ENCODE peak calls at places on chromosomes 13 and 19, in nine cellular contexts. D, S, J, O, L, E, I, B and Y are unnamed samples.

GRCh38 chr13:110923086-110923485 is 8.2 kb upstream of the ANKRD10 start:
- DNase-seq in D (no peak), S (no peak), J (no peak), O (no peak), L (no peak), E (no peak), I (no peak), B (no peak), Y (no peak)

GRCh38 chr19:11448923-11449554 is 13.6 kb downstream of the PRKCSH start:
- DNase-seq in D (no peak), S (no peak), J (no peak), O (no peak), L (no peak), E (no peak), I (no peak), B (no peak), Y (no peak)

GRCh38 chr13:33083054-33083453 is 66.8 kb downstream of the KL start:
- DNase-seq in D (no peak), S (no peak), J (no peak), O (no peak), L (no peak), E (no peak), I (no peak), B (no peak), Y (no peak)

GRCh38 chr19:18646535-18647370 is 9.9 kb downstream of the KLHL26 start:
- DNase-seq in D (no peak), S (no peak), J (no peak), O (no peak), L (no peak), E (no peak), I (peak), B (no peak), Y (no peak)

GRCh38 chr19:41265376-41266153 is 1.4 kb downstream of the HNRNPUL1 start:
- DNase-seq in D (peak), S (no peak), J (peak), O (no peak), L (peak), E (no peak), I (peak), B (peak), Y (no peak)

GRCh38 chr13:50085063-50085462 is 69.8 kb downstream of the KCNRG start:
- DNase-seq in D (peak), S (no peak), J (peak), O (no peak), L (peak), E (no peak), I (no peak), B (no peak), Y (no peak)

GRCh38 chr13:35448465-35448864 is 28.0 kb downstream of the MAB21L1 start:
- DNase-seq in D (no peak), S (no peak), J (no peak), O (no peak), L (no peak), E (no peak), I (no peak), B (no peak), Y (no peak)

GRCh38 chr13:101152184-101152583 is 264.1 kb downstream of the NALCN start:
- DNase-seq in D (no peak), S (no peak), J (no peak), O (no peak), L (no peak), E (no peak), I (peak), B (no peak), Y (no peak)

GRCh38 chr19:30516111-30516510 is 143.9 kb downstream of the ZNF536 start:
- DNase-seq in D (no peak), S (no peak), J (no peak), O (no peak), L (no peak), E (no peak), I (no peak), B (no peak), Y (no peak)

GRCh38 chr13:29674532-29674931 is 79.0 kb upstream of the SLC7A1 start:
- DNase-seq in D (no peak), S (no peak), J (no peak), O (no peak), L (no peak), E (no peak), I (no peak), B (no peak), Y (no peak)

GRCh38 chr19:615619-616018 is 17.7 kb downstream of the POLRMT start:
- DNase-seq in D (peak), S (no peak), J (no peak), O (no peak), L (no peak), E (no peak), I (peak), B (no peak), Y (no peak)

GRCh38 chr13:51202477-51203046 is 19.6 kb upstream of the FAM124A start:
- DNase-seq in D (no peak), S (no peak), J (no peak), O (no peak), L (no peak), E (no peak), I (no peak), B (no peak), Y (no peak)

GRCh38 chr13:85241045-85241444 is 558.2 kb downstream of the SLITRK6 start:
- DNase-seq in D (peak), S (no peak), J (peak), O (no peak), L (no peak), E (no peak), I (peak), B (no peak), Y (no peak)

GRCh38 chr19:14248578-14249011 is 42.6 kb upstream of the ADGRL1 start:
- DNase-seq in D (peak), S (peak), J (peak), O (peak), L (peak), E (no peak), I (peak), B (no peak), Y (peak)

GRCh38 chr13:58547419-58547818 is 915.9 kb downstream of the PCDH17 start:
- DNase-seq in D (no peak), S (no peak), J (no peak), O (no peak), L (no peak), E (no peak), I (no peak), B (no peak), Y (no peak)

GRCh38 chr19:17329768-17330545 is 4.7 kb downstream of the ANO8 start:
- DNase-seq in D (no peak), S (no peak), J (no peak), O (no peak), L (no peak), E (no peak), I (no peak), B (no peak), Y (no peak)

GRCh38 chr19:55487884-55488687 is at the start of gene SSC5D:
- DNase-seq in D (peak), S (peak), J (peak), O (peak), L (peak), E (no peak), I (no peak), B (no peak), Y (no peak)

GRCh38 chr19:18478545-18479311 is 40.8 kb upstream of the ISYNA1 start:
- DNase-seq in D (peak), S (peak), J (peak), O (peak), L (no peak), E (peak), I (peak), B (peak), Y (no peak)

GRCh38 chr13:23469901-23470525 is 36.5 kb upstream of the SACS start:
- DNase-seq in D (peak), S (no peak), J (no peak), O (no peak), L (peak), E (peak), I (no peak), B (no peak), Y (no peak)

GRCh38 chr13:59519776-59520175 is 644.0 kb downstream of the DIAPH3 start:
- DNase-seq in D (peak), S (no peak), J (no peak), O (no peak), L (no peak), E (no peak), I (no peak), B (no peak), Y (no peak)

GRCh38 chr13:48636550-48636949 is 17.2 kb upstream of the CYSLTR2 start:
- DNase-seq in D (peak), S (no peak), J (peak), O (no peak), L (no peak), E (no peak), I (no peak), B (no peak), Y (no peak)

GRCh38 chr13:24865158-24865557 is 101.2 kb downstream of the RNF17 start:
- DNase-seq in D (peak), S (no peak), J (peak), O (no peak), L (no peak), E (no peak), I (no peak), B (no peak), Y (no peak)

GRCh38 chr13:26967119-26968038 is 204.2 kb downstream of the USP12 start:
- DNase-seq in D (no peak), S (no peak), J (peak), O (peak), L (no peak), E (no peak), I (no peak), B (no peak), Y (no peak)

GRCh38 chr19:17266975-17267788 is at the start of gene BABAM1:
- DNase-seq in D (peak), S (peak), J (peak), O (peak), L (peak), E (peak), I (peak), B (peak), Y (peak)

GRCh38 chr19:4507150-4507452 is 11.2 kb downstream of the PLIN4 start:
- DNase-seq in D (no peak), S (no peak), J (no peak), O (peak), L (no peak), E (no peak), I (no peak), B (no peak), Y (no peak)

GRCh38 chr13:23748109-23748508 is 141.1 kb downstream of the MIPEP start:
- DNase-seq in D (no peak), S (no peak), J (no peak), O (no peak), L (no peak), E (no peak), I (no peak), B (no peak), Y (no peak)

GRCh38 chr19:28710278-28710677 is 502.7 kb downstream of the UQCRFS1 start:
- DNase-seq in D (peak), S (no peak), J (peak), O (no peak), L (peak), E (no peak), I (no peak), B (no peak), Y (peak)

GRCh38 chr19:3335431-3336350 is 30.7 kb upstream of the NFIC start:
- DNase-seq in D (no peak), S (peak), J (peak), O (peak), L (no peak), E (no peak), I (peak), B (peak), Y (no peak)

GRCh38 chr19:19463348-19464117 is 51.8 kb downstream of the TSSK6 start:
- DNase-seq in D (peak), S (no peak), J (peak), O (peak), L (no peak), E (no peak), I (peak), B (no peak), Y (no peak)

GRCh38 chr13:21638319-21639282 is 32.3 kb upstream of the FGF9 start:
- DNase-seq in D (peak), S (no peak), J (peak), O (no peak), L (no peak), E (no peak), I (peak), B (no peak), Y (peak)

GRCh38 chr19:46862504-46862835 is 1.7 kb downstream of the ARHGAP35 start:
- DNase-seq in D (no peak), S (no peak), J (no peak), O (no peak), L (no peak), E (no peak), I (no peak), B (no peak), Y (no peak)
- H3K4me3 ChIP-seq in D (peak), S (peak), J (peak), O (peak), L (peak), E (peak), I (peak), B (peak), Y (peak)

GRCh38 chr19:48398329-48399235 is 5.1 kb downstream of the GRIN2D start:
- DNase-seq in D (peak), S (no peak), J (peak), O (peak), L (peak), E (no peak), I (peak), B (peak), Y (peak)
- H3K4me3 ChIP-seq in D (peak), S (no peak), J (peak), O (peak), L (peak), E (peak), I (peak), B (peak), Y (peak)

GRCh38 chr19:10291554-10292205 is 1.9 kb downstream of the ICAM5 start:
- DNase-seq in D (no peak), S (no peak), J (no peak), O (no peak), L (no peak), E (no peak), I (no peak), B (no peak), Y (no peak)

GRCh38 chr19:10290876-10291553 is 1.3 kb downstream of the ICAM5 start:
- DNase-seq in D (peak), S (peak), J (peak), O (peak), L (peak), E (no peak), I (peak), B (peak), Y (no peak)

GRCh38 chr19:10292789-10293636 is 3.3 kb downstream of the ICAM5 start:
- DNase-seq in D (no peak), S (peak), J (no peak), O (peak), L (peak), E (no peak), I (peak), B (no peak), Y (no peak)

GRCh38 chr19:10293637-10294367 is 4.0 kb downstream of the ICAM5 start:
- DNase-seq in D (no peak), S (no peak), J (no peak), O (no peak), L (peak), E (no peak), I (no peak), B (no peak), Y (no peak)

GRCh38 chr19:10292206-10292788 is 2.5 kb downstream of the ICAM5 start:
- DNase-seq in D (peak), S (peak), J (peak), O (peak), L (peak), E (no peak), I (peak), B (peak), Y (peak)
- H3K4me3 ChIP-seq in D (peak), S (peak), J (peak), O (peak), L (peak), E (peak), I (peak), B (peak), Y (peak)

GRCh38 chr19:45094158-45094557 is 1.2 kb downstream of the PPP1R37 start:
- DNase-seq in D (no peak), S (no peak), J (no peak), O (no peak), L (no peak), E (no peak), I (no peak), B (no peak), Y (no peak)
- H3K4me3 ChIP-seq in D (peak), S (peak), J (peak), O (peak), L (peak), E (peak), I (peak), B (peak), Y (peak)

GRCh38 chr19:12478234-12478941 is 6.2 kb downstream of the ZNF709 start:
- DNase-seq in D (no peak), S (no peak), J (no peak), O (no peak), L (no peak), E (no peak), I (peak), B (no peak), Y (no peak)

GRCh38 chr19:12482505-12482886 is 2.1 kb downstream of the ZNF709 start:
- DNase-seq in D (no peak), S (no peak), J (no peak), O (no peak), L (no peak), E (no peak), I (no peak), B (no peak), Y (no peak)

GRCh38 chr19:12484011-12484370 is 625 bp downstream of the ZNF709 start:
- DNase-seq in D (peak), S (no peak), J (peak), O (no peak), L (no peak), E (no peak), I (no peak), B (no peak), Y (no peak)

GRCh38 chr19:12484371-12485322 is at the start of gene ZNF709:
- DNase-seq in D (peak), S (peak), J (peak), O (peak), L (peak), E (peak), I (peak), B (peak), Y (peak)

DNA sequence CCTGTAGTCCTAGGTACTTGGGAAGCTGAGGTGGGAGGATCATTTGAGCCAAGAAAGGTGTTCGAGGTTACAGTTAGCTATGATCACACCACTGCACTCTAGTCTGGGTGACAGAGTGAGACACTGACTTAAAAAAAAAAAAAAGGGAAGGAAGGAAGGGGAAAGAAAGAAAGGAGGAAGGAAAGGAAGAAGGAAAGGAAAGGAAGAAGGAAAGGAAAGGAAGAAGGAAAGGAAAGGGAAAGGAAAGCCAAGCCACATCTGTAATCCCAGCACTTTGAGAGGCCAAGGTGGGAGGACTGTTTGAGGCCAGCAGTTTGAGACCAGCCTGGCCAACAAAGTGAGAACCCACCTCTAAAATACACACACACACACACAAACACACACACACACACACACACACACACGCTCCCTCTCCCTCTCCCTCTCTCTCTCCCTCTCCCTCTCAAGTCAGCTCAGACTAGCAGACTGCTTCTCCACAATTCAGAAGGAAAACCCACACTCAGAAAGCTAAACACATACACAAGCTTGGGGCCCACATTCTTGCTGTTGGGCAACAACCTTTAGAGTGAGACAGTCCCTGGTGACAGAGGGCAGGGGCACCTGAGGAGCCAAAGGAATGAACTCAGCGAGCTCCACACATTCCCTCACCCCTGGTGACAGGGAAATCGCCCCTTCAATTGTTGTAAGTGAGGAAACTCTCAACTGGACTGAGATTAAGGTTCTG is 2.7 kb downstream of the ZNF709 start:
- DNase-seq in D (peak), S (no peak), J (no peak), O (no peak), L (no peak), E (no peak), I (no peak), B (no peak), Y (no peak)
- H3K4me3 ChIP-seq in D (no peak), S (no peak), J (no peak), O (no peak), L (no peak), E (no peak), I (no peak), B (no peak), Y (no peak)

GRCh38 chr13:105663182-105663581 is 872.3 kb downstream of the EFNB2 start:
- DNase-seq in D (no peak), S (no peak), J (no peak), O (no peak), L (no peak), E (no peak), I (no peak), B (no peak), Y (no peak)
- H3K4me3 ChIP-seq in D (no peak), S (no peak), J (no peak), O (no peak), L (no peak), E (no peak), I (no peak), B (no peak), Y (no peak)

GRCh38 chr19:58033741-58034475 is at the start of gene ZSCAN1:
- DNase-seq in D (peak), S (peak), J (peak), O (peak), L (peak), E (no peak), I (peak), B (peak), Y (no peak)

GRCh38 chr19:58037927-58038687 is 4.3 kb downstream of the ZSCAN1 start:
- DNase-seq in D (no peak), S (peak), J (no peak), O (no peak), L (peak), E (no peak), I (peak), B (no peak), Y (no peak)

GRCh38 chr19:58038688-58039204 is 4.9 kb downstream of the ZSCAN1 start:
- DNase-seq in D (no peak), S (peak), J (no peak), O (no peak), L (peak), E (no peak), I (no peak), B (no peak), Y (no peak)

GRCh38 chr19:58035863-58036262 is 2.0 kb downstream of the ZSCAN1 start:
- DNase-seq in D (no peak), S (no peak), J (no peak), O (no peak), L (no peak), E (no peak), I (no peak), B (no peak), Y (no peak)

GRCh38 chr19:58034476-58034790 is 608 bp downstream of the ZSCAN1 start:
- DNase-seq in D (no peak), S (peak), J (no peak), O (no peak), L (peak), E (no peak), I (no peak), B (no peak), Y (no peak)
- H3K4me3 ChIP-seq in D (peak), S (peak), J (peak), O (no peak), L (peak), E (peak), I (peak), B (peak), Y (no peak)